ENCODE peak calls at places on chromosomes 12 and 14, in six cellular contexts. One of them, this sample, is unnamed.
A peak's percentile ranks its signal among the peaks of the same experiment; 100 is the strongest.

GRCh38 chr14:90760591-90761316 is 55.5 kb downstream of the TTC7B start:
- DNase-seq in transverse colon: no peak
- DNase-seq in stomach: no peak
- DNase-seq in endothelial cell of umbilical vein: peak; percentile 59
- DNase-seq in vagina: no peak
- DNase-seq in HepG2: peak; percentile 38
- DNase-seq in this sample: peak; percentile 84

GRCh38 chr12:11904124-11904523 is 166.6 kb upstream of the BCL2L14 start:
- DNase-seq in transverse colon: no peak
- DNase-seq in endothelial cell of umbilical vein: no peak
- DNase-seq in vagina: no peak
- DNase-seq in HepG2: no peak
- DNase-seq in stomach: no peak
- DNase-seq in this sample: no peak

GRCh38 chr14:64507376-64508156 is 3.0 kb downstream of the ZBTB1 start:
- DNase-seq in stomach: no peak
- DNase-seq in endothelial cell of umbilical vein: no peak
- DNase-seq in vagina: no peak
- DNase-seq in transverse colon: no peak
- DNase-seq in HepG2: no peak
- DNase-seq in this sample: no peak

GRCh38 chr14:50830044-50830931 is 674 bp downstream of the NIN start:
- DNase-seq in stomach: peak; percentile 51
- DNase-seq in endothelial cell of umbilical vein: peak; percentile 52
- DNase-seq in HepG2: peak; percentile 22
- DNase-seq in transverse colon: peak; percentile 52
- DNase-seq in vagina: no peak
- DNase-seq in this sample: peak; percentile 83

GRCh38 chr14:82385043-82385442 is 851.4 kb upstream of the SEL1L start:
- DNase-seq in transverse colon: no peak
- DNase-seq in endothelial cell of umbilical vein: no peak
- DNase-seq in HepG2: no peak
- DNase-seq in stomach: no peak
- DNase-seq in vagina: no peak
- DNase-seq in this sample: no peak

GRCh38 chr14:54730156-54730961 is 163.4 kb downstream of the SAMD4A start:
- DNase-seq in HepG2: no peak
- DNase-seq in transverse colon: peak; percentile 16
- DNase-seq in endothelial cell of umbilical vein: no peak
- DNase-seq in vagina: no peak
- DNase-seq in stomach: no peak
- DNase-seq in this sample: no peak

GRCh38 chr14:90040411-90040810 is 21.4 kb upstream of the KCNK13 start:
- DNase-seq in vagina: no peak
- DNase-seq in HepG2: no peak
- DNase-seq in endothelial cell of umbilical vein: no peak
- DNase-seq in transverse colon: no peak
- DNase-seq in stomach: no peak
- DNase-seq in this sample: no peak

GRCh38 chr12:101221301-101221700 is 11.3 kb upstream of the SLC5A8 start:
- DNase-seq in HepG2: no peak
- DNase-seq in endothelial cell of umbilical vein: no peak
- DNase-seq in vagina: no peak
- DNase-seq in transverse colon: no peak
- DNase-seq in stomach: no peak
- DNase-seq in this sample: no peak

GRCh38 chr14:69580009-69580577 is 5.4 kb upstream of the CCDC177 start:
- DNase-seq in stomach: peak; percentile 30
- DNase-seq in HepG2: peak; percentile 95
- DNase-seq in transverse colon: no peak
- DNase-seq in vagina: no peak
- DNase-seq in endothelial cell of umbilical vein: peak; percentile 36
- DNase-seq in this sample: peak; percentile 88

GRCh38 chr12:51850081-51850932 is 1.8 kb upstream of the FIGNL2 start:
- DNase-seq in vagina: no peak
- DNase-seq in endothelial cell of umbilical vein: no peak
- DNase-seq in stomach: no peak
- DNase-seq in HepG2: no peak
- DNase-seq in transverse colon: no peak
- DNase-seq in this sample: no peak

GRCh38 chr12:94795520-94795919 is 145.2 kb upstream of the TMCC3 start:
- DNase-seq in stomach: no peak
- DNase-seq in HepG2: no peak
- DNase-seq in endothelial cell of umbilical vein: peak; percentile 41
- DNase-seq in transverse colon: no peak
- DNase-seq in vagina: no peak
- DNase-seq in this sample: peak; percentile 52

GRCh38 chr14:56422703-56423213 is 156.8 kb upstream of the TMEM260 start:
- DNase-seq in endothelial cell of umbilical vein: peak; percentile 84
- DNase-seq in transverse colon: peak; percentile 31
- DNase-seq in vagina: no peak
- DNase-seq in stomach: peak; percentile 88
- DNase-seq in HepG2: peak; percentile 21
- DNase-seq in this sample: peak; percentile 78

GRCh38 chr12:98780261-98780660 is 135.2 kb downstream of the APAF1 start:
- DNase-seq in endothelial cell of umbilical vein: no peak
- DNase-seq in transverse colon: no peak
- DNase-seq in vagina: no peak
- DNase-seq in HepG2: no peak
- DNase-seq in stomach: no peak
- DNase-seq in this sample: no peak

GRCh38 chr12:30268036-30268435 is 427.6 kb downstream of the IPO8 start:
- DNase-seq in vagina: no peak
- DNase-seq in stomach: no peak
- DNase-seq in transverse colon: no peak
- DNase-seq in HepG2: no peak
- DNase-seq in endothelial cell of umbilical vein: no peak
- DNase-seq in this sample: no peak

GRCh38 chr14:33791971-33792370 is 158.9 kb downstream of the EGLN3 start:
- DNase-seq in transverse colon: no peak
- DNase-seq in stomach: no peak
- DNase-seq in vagina: no peak
- DNase-seq in endothelial cell of umbilical vein: no peak
- DNase-seq in HepG2: no peak
- DNase-seq in this sample: no peak

GRCh38 chr14:65213316-65213715 is 111.0 kb upstream of the MAX start:
- DNase-seq in vagina: no peak
- DNase-seq in stomach: no peak
- DNase-seq in HepG2: no peak
- DNase-seq in transverse colon: no peak
- DNase-seq in endothelial cell of umbilical vein: no peak
- DNase-seq in this sample: peak; percentile 55

GRCh38 chr12:92288533-92288932 is 142.9 kb upstream of the BTG1 start:
- DNase-seq in endothelial cell of umbilical vein: no peak
- DNase-seq in vagina: no peak
- DNase-seq in HepG2: no peak
- DNase-seq in stomach: no peak
- DNase-seq in transverse colon: no peak
- DNase-seq in this sample: no peak

GRCh38 chr12:72346331-72346944 is 74.3 kb downstream of the TRHDE start:
- DNase-seq in stomach: peak; percentile 31
- DNase-seq in endothelial cell of umbilical vein: peak; percentile 26
- DNase-seq in transverse colon: peak; percentile 50
- DNase-seq in HepG2: peak; percentile 62
- DNase-seq in vagina: no peak
- DNase-seq in this sample: peak; percentile 95

GRCh38 chr14:21219120-21219519 is 50.1 kb downstream of the HNRNPC start:
- DNase-seq in vagina: no peak
- DNase-seq in endothelial cell of umbilical vein: no peak
- DNase-seq in HepG2: no peak
- DNase-seq in stomach: no peak
- DNase-seq in transverse colon: no peak
- DNase-seq in this sample: no peak

GRCh38 chr14:77074969-77075368 is 23.1 kb upstream of the CIPC start:
- DNase-seq in stomach: no peak
- DNase-seq in vagina: no peak
- DNase-seq in transverse colon: no peak
- DNase-seq in endothelial cell of umbilical vein: no peak
- DNase-seq in HepG2: no peak
- DNase-seq in this sample: no peak

GRCh38 chr14:77077040-77077439 is 21.0 kb upstream of the CIPC start:
- DNase-seq in vagina: no peak
- DNase-seq in endothelial cell of umbilical vein: no peak
- DNase-seq in HepG2: no peak
- DNase-seq in stomach: no peak
- DNase-seq in transverse colon: no peak
- DNase-seq in this sample: no peak

GRCh38 chr14:77071938-77072388 is 26.1 kb upstream of the CIPC start:
- DNase-seq in vagina: peak; percentile 79
- DNase-seq in endothelial cell of umbilical vein: no peak
- DNase-seq in transverse colon: no peak
- DNase-seq in HepG2: no peak
- DNase-seq in stomach: no peak
- DNase-seq in this sample: no peak

DNA sequence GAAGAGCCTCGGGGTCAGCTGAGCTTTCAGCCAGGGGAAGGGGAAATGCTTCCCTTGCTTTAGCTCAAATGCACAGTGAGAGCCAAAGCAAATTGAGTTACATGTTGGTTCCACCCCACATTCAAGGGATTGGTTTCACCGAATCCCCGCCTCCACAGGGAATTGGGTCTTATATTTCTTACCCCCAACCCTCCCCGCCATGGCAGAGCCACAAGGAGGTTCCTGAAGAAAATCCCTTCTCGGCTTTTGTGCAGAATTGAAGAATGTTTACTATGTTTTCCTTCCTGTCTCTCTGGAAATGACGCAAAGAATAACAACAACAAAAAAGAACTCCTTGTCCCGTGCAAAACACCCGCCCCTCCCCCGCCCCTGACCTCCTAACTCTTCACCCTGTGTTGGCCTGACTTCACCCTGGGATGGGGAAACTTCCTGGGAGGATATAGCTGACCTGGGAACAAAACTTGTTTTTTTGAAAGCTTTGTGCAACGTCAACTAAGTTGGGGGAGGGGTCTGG is 21.9 kb upstream of the CIPC start:
- DNase-seq in transverse colon: peak; percentile 65
- DNase-seq in stomach: peak; percentile 58
- DNase-seq in HepG2: peak; percentile 19
- DNase-seq in vagina: no peak
- DNase-seq in endothelial cell of umbilical vein: peak; percentile 89
- DNase-seq in this sample: peak; percentile 77
- TF ChIP-seq POLR2AphosphoS5 in transverse colon: peak; percentile 77
- TF ChIP-seq POLR2AphosphoS5 in stomach: peak; percentile 65
- TF ChIP-seq POLR2AphosphoS5 in HepG2: no peak
- TF ChIP-seq POLR2AphosphoS5 in vagina: peak; percentile 88
- TF ChIP-seq POLR2AphosphoS5 in endothelial cell of umbilical vein: peak; percentile 58
- TF ChIP-seq POLR2AphosphoS5 in this sample: no peak

GRCh38 chr12:116540617-116541152 is 18.5 kb upstream of the MAP1LC3B2 start:
- DNase-seq in vagina: no peak
- DNase-seq in stomach: no peak
- DNase-seq in HepG2: no peak
- DNase-seq in transverse colon: no peak
- DNase-seq in endothelial cell of umbilical vein: no peak
- DNase-seq in this sample: no peak

GRCh38 chr12:116539905-116540482 is 19.2 kb upstream of the MAP1LC3B2 start:
- DNase-seq in HepG2: no peak
- DNase-seq in transverse colon: peak; percentile 38
- DNase-seq in vagina: no peak
- DNase-seq in endothelial cell of umbilical vein: peak; percentile 14
- DNase-seq in stomach: peak; percentile 68
- DNase-seq in this sample: peak; percentile 73

GRCh38 chr12:116538076-116538591 is 21.0 kb upstream of the MAP1LC3B2 start:
- DNase-seq in HepG2: no peak
- DNase-seq in endothelial cell of umbilical vein: no peak
- DNase-seq in vagina: no peak
- DNase-seq in transverse colon: no peak
- DNase-seq in stomach: no peak
- DNase-seq in this sample: no peak

GRCh38 chr12:116538682-116539264 is 20.4 kb upstream of the MAP1LC3B2 start:
- DNase-seq in transverse colon: no peak
- DNase-seq in stomach: no peak
- DNase-seq in vagina: no peak
- DNase-seq in endothelial cell of umbilical vein: no peak
- DNase-seq in HepG2: no peak
- DNase-seq in this sample: peak; percentile 44

DNA sequence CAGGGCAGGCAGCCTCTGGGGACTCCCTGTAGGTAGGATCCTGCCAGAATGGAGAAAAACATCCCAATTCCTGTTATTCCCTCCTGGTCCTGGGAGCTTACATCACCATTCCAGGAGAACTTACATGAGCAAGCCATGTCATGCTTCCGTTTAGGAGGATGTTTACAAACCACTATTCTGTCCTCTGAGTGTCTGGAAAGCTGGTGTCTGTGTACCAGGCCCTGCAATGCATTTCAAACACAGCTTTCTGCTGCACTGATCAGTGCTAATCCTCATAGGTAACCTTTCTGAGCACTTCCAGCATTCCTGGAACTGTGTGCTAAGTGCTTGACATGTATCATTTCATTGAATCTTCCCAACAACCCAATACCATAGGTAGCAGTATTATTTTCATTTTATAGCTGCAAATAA is 19.8 kb upstream of the MAP1LC3B2 start:
- DNase-seq in vagina: no peak
- DNase-seq in transverse colon: no peak
- DNase-seq in endothelial cell of umbilical vein: peak; percentile 20
- DNase-seq in stomach: no peak
- DNase-seq in HepG2: no peak
- DNase-seq in this sample: no peak
- TF ChIP-seq POLR2AphosphoS5 in vagina: no peak
- TF ChIP-seq POLR2AphosphoS5 in transverse colon: no peak
- TF ChIP-seq POLR2AphosphoS5 in endothelial cell of umbilical vein: no peak
- TF ChIP-seq POLR2AphosphoS5 in stomach: no peak
- TF ChIP-seq POLR2AphosphoS5 in HepG2: no peak
- TF ChIP-seq POLR2AphosphoS5 in this sample: no peak

GRCh38 chr14:98237939-98238338 is 1034.1 kb downstream of the BCL11B start:
- DNase-seq in vagina: peak; percentile 89
- DNase-seq in stomach: no peak
- DNase-seq in HepG2: no peak
- DNase-seq in transverse colon: no peak
- DNase-seq in endothelial cell of umbilical vein: no peak
- DNase-seq in this sample: no peak
- TF ChIP-seq POLR2AphosphoS5 in vagina: no peak
- TF ChIP-seq POLR2AphosphoS5 in stomach: no peak
- TF ChIP-seq POLR2AphosphoS5 in HepG2: no peak
- TF ChIP-seq POLR2AphosphoS5 in transverse colon: no peak
- TF ChIP-seq POLR2AphosphoS5 in endothelial cell of umbilical vein: no peak
- TF ChIP-seq POLR2AphosphoS5 in this sample: no peak

DNA sequence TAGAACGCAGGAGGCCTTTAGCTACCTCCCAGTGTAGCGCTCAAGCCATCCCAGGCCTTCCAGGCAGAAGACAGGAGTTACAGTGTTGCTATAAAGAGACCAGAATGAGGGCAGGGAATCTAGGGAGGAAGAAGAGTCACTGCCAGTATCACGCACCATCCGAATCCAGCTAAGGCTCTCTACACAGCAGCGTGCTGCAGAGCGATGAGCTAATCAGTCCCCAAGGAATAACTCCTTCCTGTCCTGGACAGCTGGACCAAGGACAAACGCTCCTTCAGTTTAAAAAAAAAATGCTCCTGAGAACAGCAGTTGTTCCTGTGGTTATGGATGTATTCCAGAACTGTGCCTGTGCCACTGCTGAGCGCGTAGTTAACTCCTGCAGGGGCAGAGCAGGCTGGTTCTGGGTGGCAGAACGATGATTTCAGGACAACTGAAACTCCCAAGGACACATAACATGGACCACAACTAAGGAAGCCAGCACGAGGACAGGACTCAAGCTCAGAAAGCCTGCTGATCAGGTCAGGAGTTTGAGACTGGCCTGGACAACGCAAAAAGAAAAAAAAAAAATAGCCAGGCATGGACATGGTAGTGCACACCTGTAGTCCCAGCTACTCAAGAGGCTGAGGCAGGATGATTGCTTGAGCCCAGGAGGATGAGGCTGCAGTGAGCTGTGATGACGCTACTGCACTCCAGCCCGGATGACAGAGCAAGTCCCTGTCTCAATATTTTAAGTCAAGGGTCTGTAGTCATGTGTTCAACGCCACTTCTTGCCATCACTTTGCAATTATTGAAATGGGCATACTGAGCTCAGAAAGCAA is 2.6 kb downstream of the IFFO1 start:
- DNase-seq in HepG2: no peak
- DNase-seq in vagina: no peak
- DNase-seq in stomach: no peak
- DNase-seq in endothelial cell of umbilical vein: no peak
- DNase-seq in transverse colon: no peak
- DNase-seq in this sample: no peak
- TF ChIP-seq POLR2AphosphoS5 in HepG2: no peak
- TF ChIP-seq POLR2AphosphoS5 in vagina: peak; percentile 25
- TF ChIP-seq POLR2AphosphoS5 in stomach: peak; percentile 35
- TF ChIP-seq POLR2AphosphoS5 in endothelial cell of umbilical vein: no peak
- TF ChIP-seq POLR2AphosphoS5 in transverse colon: peak; percentile 30
- TF ChIP-seq POLR2AphosphoS5 in this sample: no peak